ENCODE peak calls at places on chromosomes 12 and 14, in five cellular contexts. One of them, this sample, is unnamed.

GRCh38 chr12:127494961-127495915 is 771.7 kb upstream of the TMEM132C start:
- DNase-seq in pancreas: no peak
- DNase-seq in amniotic stem cell: no peak
- DNase-seq in endothelial cell: no peak
- DNase-seq in GM12878: no peak
- DNase-seq in this sample: no peak

GRCh38 chr12:3578557-3578956 is 87.6 kb downstream of the PRMT8 start:
- DNase-seq in GM12878: no peak
- DNase-seq in pancreas: no peak
- DNase-seq in endothelial cell: no peak
- DNase-seq in amniotic stem cell: no peak
- DNase-seq in this sample: no peak

GRCh38 chr14:92988786-92989755 is 66.1 kb downstream of the CHGA start:
- DNase-seq in GM12878: no peak
- DNase-seq in amniotic stem cell: no peak
- DNase-seq in pancreas: no peak
- DNase-seq in endothelial cell: no peak
- DNase-seq in this sample: no peak

GRCh38 chr12:68841717-68842116 is 33.7 kb downstream of the MDM2 start:
- DNase-seq in amniotic stem cell: no peak
- DNase-seq in pancreas: no peak
- DNase-seq in GM12878: no peak
- DNase-seq in endothelial cell: no peak
- DNase-seq in this sample: no peak

GRCh38 chr14:49992901-49993335 is 100.0 kb downstream of the ARF6 start:
- DNase-seq in pancreas: no peak
- DNase-seq in endothelial cell: no peak
- DNase-seq in GM12878: peak
- DNase-seq in amniotic stem cell: peak
- DNase-seq in this sample: no peak

GRCh38 chr14:53841109-53842099 is 115.2 kb downstream of the BMP4 start:
- DNase-seq in amniotic stem cell: no peak
- DNase-seq in endothelial cell: no peak
- DNase-seq in GM12878: no peak
- DNase-seq in pancreas: no peak
- DNase-seq in this sample: no peak

GRCh38 chr14:22850944-22851790 is 14.8 kb downstream of the MMP14 start:
- DNase-seq in endothelial cell: peak
- DNase-seq in pancreas: peak
- DNase-seq in amniotic stem cell: peak
- DNase-seq in GM12878: no peak
- DNase-seq in this sample: peak

GRCh38 chr12:92098594-92099370 is 46.9 kb downstream of the BTG1 start:
- DNase-seq in pancreas: peak
- DNase-seq in amniotic stem cell: no peak
- DNase-seq in GM12878: no peak
- DNase-seq in endothelial cell: no peak
- DNase-seq in this sample: no peak

GRCh38 chr12:78316656-78317055 is 486.0 kb downstream of the NAV3 start:
- DNase-seq in amniotic stem cell: no peak
- DNase-seq in pancreas: no peak
- DNase-seq in GM12878: no peak
- DNase-seq in endothelial cell: no peak
- DNase-seq in this sample: no peak

GRCh38 chr14:53278602-53279506 is 125.7 kb upstream of the DDHD1 start:
- DNase-seq in amniotic stem cell: no peak
- DNase-seq in GM12878: no peak
- DNase-seq in endothelial cell: no peak
- DNase-seq in pancreas: no peak
- DNase-seq in this sample: no peak

GRCh38 chr12:57479376-57480115 is at the start of gene ARHGAP9:
- DNase-seq in GM12878: peak
- DNase-seq in pancreas: no peak
- DNase-seq in amniotic stem cell: no peak
- DNase-seq in endothelial cell: no peak
- DNase-seq in this sample: no peak

GRCh38 chr14:91227183-91227628 is 17.3 kb downstream of the GPR68 start:
- DNase-seq in amniotic stem cell: no peak
- DNase-seq in GM12878: no peak
- DNase-seq in endothelial cell: no peak
- DNase-seq in pancreas: no peak
- DNase-seq in this sample: no peak

GRCh38 chr12:64631197-64631596 is 20.9 kb downstream of the RASSF3 start:
- DNase-seq in endothelial cell: no peak
- DNase-seq in amniotic stem cell: no peak
- DNase-seq in pancreas: no peak
- DNase-seq in GM12878: no peak
- DNase-seq in this sample: no peak

GRCh38 chr12:55847033-55847432 is 4.3 kb upstream of the MMP19 start:
- DNase-seq in pancreas: no peak
- DNase-seq in endothelial cell: no peak
- DNase-seq in GM12878: no peak
- DNase-seq in amniotic stem cell: no peak
- DNase-seq in this sample: no peak

GRCh38 chr12:59620326-59620725 is 24.5 kb downstream of the SLC16A7 start:
- DNase-seq in pancreas: no peak
- DNase-seq in amniotic stem cell: no peak
- DNase-seq in GM12878: no peak
- DNase-seq in endothelial cell: no peak
- DNase-seq in this sample: no peak

GRCh38 chr12:104737682-104738370 is 220.3 kb downstream of the SLC41A2 start:
- DNase-seq in amniotic stem cell: no peak
- DNase-seq in endothelial cell: no peak
- DNase-seq in GM12878: no peak
- DNase-seq in pancreas: no peak
- DNase-seq in this sample: no peak

GRCh38 chr12:75488553-75488952 is 8.0 kb downstream of the GLIPR1 start:
- DNase-seq in GM12878: no peak
- DNase-seq in pancreas: no peak
- DNase-seq in endothelial cell: no peak
- DNase-seq in amniotic stem cell: no peak
- DNase-seq in this sample: no peak

GRCh38 chr12:108955225-108955835 is 65.5 kb downstream of the SVOP start:
- DNase-seq in endothelial cell: no peak
- DNase-seq in amniotic stem cell: no peak
- DNase-seq in GM12878: no peak
- DNase-seq in pancreas: no peak
- DNase-seq in this sample: peak

GRCh38 chr14:96203635-96204034 is 1.0 kb upstream of the BDKRB2 start:
- DNase-seq in GM12878: no peak
- DNase-seq in pancreas: no peak
- DNase-seq in amniotic stem cell: no peak
- DNase-seq in endothelial cell: no peak
- DNase-seq in this sample: no peak

GRCh38 chr14:104113631-104114420 is 24.6 kb upstream of the KIF26A start:
- DNase-seq in GM12878: no peak
- DNase-seq in amniotic stem cell: no peak
- DNase-seq in endothelial cell: no peak
- DNase-seq in pancreas: peak
- DNase-seq in this sample: no peak

GRCh38 chr12:106136263-106136662 is 2.5 kb downstream of the NUAK1 start:
- DNase-seq in amniotic stem cell: peak
- DNase-seq in pancreas: peak
- DNase-seq in endothelial cell: peak
- DNase-seq in GM12878: no peak
- DNase-seq in this sample: peak

GRCh38 chr14:56666716-56667115 is 87.1 kb downstream of the TMEM260 start:
- DNase-seq in GM12878: no peak
- DNase-seq in amniotic stem cell: no peak
- DNase-seq in endothelial cell: no peak
- DNase-seq in pancreas: no peak
- DNase-seq in this sample: peak

GRCh38 chr12:124929649-124930419 is 15.4 kb upstream of the UBC start:
- DNase-seq in endothelial cell: no peak
- DNase-seq in pancreas: no peak
- DNase-seq in amniotic stem cell: no peak
- DNase-seq in GM12878: no peak
- DNase-seq in this sample: no peak

GRCh38 chr12:10701226-10701681 is 21.9 kb downstream of the YBX3 start:
- DNase-seq in GM12878: no peak
- DNase-seq in pancreas: no peak
- DNase-seq in endothelial cell: no peak
- DNase-seq in amniotic stem cell: no peak
- DNase-seq in this sample: no peak

GRCh38 chr14:62213516-62213915 is 451.3 kb downstream of the SNAPC1 start:
- DNase-seq in amniotic stem cell: no peak
- DNase-seq in endothelial cell: no peak
- DNase-seq in GM12878: no peak
- DNase-seq in pancreas: no peak
- DNase-seq in this sample: no peak

GRCh38 chr12:1799068-1799881 is 21.1 kb upstream of the LRTM2 start:
- DNase-seq in GM12878: no peak
- DNase-seq in amniotic stem cell: no peak
- DNase-seq in pancreas: no peak
- DNase-seq in endothelial cell: no peak
- DNase-seq in this sample: no peak

GRCh38 chr12:93790472-93791152 is 113.4 kb downstream of the CRADD start:
- DNase-seq in GM12878: no peak
- DNase-seq in pancreas: no peak
- DNase-seq in amniotic stem cell: peak
- DNase-seq in endothelial cell: no peak
- DNase-seq in this sample: peak

GRCh38 chr12:133106253-133106652 is 23.8 kb downstream of the ZNF891 start:
- DNase-seq in amniotic stem cell: no peak
- DNase-seq in endothelial cell: no peak
- DNase-seq in pancreas: no peak
- DNase-seq in GM12878: no peak
- DNase-seq in this sample: no peak

GRCh38 chr14:78709795-78710569 is 539.8 kb downstream of the NRXN3 start:
- DNase-seq in amniotic stem cell: no peak
- DNase-seq in GM12878: no peak
- DNase-seq in pancreas: no peak
- DNase-seq in endothelial cell: no peak
- DNase-seq in this sample: no peak

GRCh38 chr14:101199028-101199770 is 295.7 kb upstream of the RTL1 start:
- DNase-seq in pancreas: peak
- DNase-seq in amniotic stem cell: no peak
- DNase-seq in endothelial cell: no peak
- DNase-seq in GM12878: no peak
- DNase-seq in this sample: no peak

GRCh38 chr12:16863742-16864141 is 257.8 kb upstream of the LMO3 start:
- DNase-seq in pancreas: no peak
- DNase-seq in GM12878: no peak
- DNase-seq in endothelial cell: no peak
- DNase-seq in amniotic stem cell: no peak
- DNase-seq in this sample: no peak

This sample was measured in kidney epithelial cell.